ENCODE peak calls at places on chromosomes 4 and X, in six cellular contexts. G is breast epithelium, M is caudate nucleus, D is SHP77 treated with DMSO at 0.1 percent for 48 hours, J is NCI-H1092, T is stomach. S is an unnamed sample.

GRCh38 chrX:69015156-69015555 is 150.1 kb downstream of the PJA1 start:
- DNase-seq in G (no peak), M (no peak), D (no peak), J (no peak), T (no peak), S (no peak)

GRCh38 chrX:20309796-20310195 is 43.1 kb upstream of the RPS6KA3 start:
- DNase-seq in G (no peak), M (no peak), D (no peak), J (no peak), T (no peak), S (no peak)

GRCh38 chrX:39011454-39012204 is 210.4 kb downstream of the MID1IP1 start:
- DNase-seq in G (no peak), M (no peak), D (no peak), J (no peak), T (peak; percentile 57), S (peak; percentile 46)

GRCh38 chr4:40223343-40223742 is 26.5 kb downstream of the RHOH start:
- DNase-seq in G (no peak), M (no peak), D (no peak), J (no peak), T (no peak), S (no peak)

GRCh38 chrX:110836982-110837381 is 41.4 kb upstream of the CHRDL1 start:
- DNase-seq in G (no peak), M (no peak), D (no peak), J (peak; percentile 16), T (no peak), S (no peak)

GRCh38 chrX:119234931-119235555 is 1.0 kb upstream of the PGRMC1 start:
- DNase-seq in G (no peak), M (no peak), D (no peak), J (no peak), T (no peak), S (no peak)

GRCh38 chrX:20330545-20330944 is 63.8 kb upstream of the RPS6KA3 start:
- DNase-seq in G (no peak), M (no peak), D (no peak), J (no peak), T (no peak), S (no peak)

GRCh38 chr4:5399790-5400421 is 308.5 kb downstream of the EVC2 start:
- DNase-seq in G (no peak), M (no peak), D (no peak), J (peak; percentile 33), T (no peak), S (no peak)

GRCh38 chr4:39732728-39733127 is 34.8 kb downstream of the UBE2K start:
- DNase-seq in G (no peak), M (no peak), D (no peak), J (no peak), T (no peak), S (no peak)

GRCh38 chr4:122796801-122797404 is 29.7 kb upstream of the FGF2 start:
- DNase-seq in G (no peak), M (no peak), D (no peak), J (no peak), T (no peak), S (no peak)

GRCh38 chr4:5890063-5890727 is 2.7 kb downstream of the CRMP1 start:
- DNase-seq in G (no peak), M (peak; percentile 49), D (peak; percentile 61), J (peak; percentile 91), T (no peak), S (no peak)

GRCh38 chrX:2503591-2504500 is 3.1 kb upstream of the DHRSX start:
- DNase-seq in G (no peak), M (no peak), D (no peak), J (no peak), T (no peak), S (no peak)

GRCh38 chr4:128302775-128303174 is 15.2 kb upstream of the PGRMC2 start:
- DNase-seq in G (no peak), M (no peak), D (no peak), J (no peak), T (no peak), S (no peak)

S was measured in left lobe of liver.